ENCODE peak calls at places on chromosomes 2 and 18, in nine cellular contexts. One of them, this sample, is unnamed.

GRCh38 chr2:217393585-217394032 is 533.7 kb upstream of the TNP1 start:
- DNase-seq in head of caudate nucleus: no peak
- DNase-seq in glutamatergic neuron: no peak
- DNase-seq in heart right ventricle: peak
- DNase-seq in iris pigment epithelial cell: peak
- DNase-seq in brain microvascular endothelial cell: no peak
- DNase-seq in lung microvascular endothelial cell: no peak
- DNase-seq in NB4: no peak
- DNase-seq in PC-3: peak
- DNase-seq in this sample: no peak

GRCh38 chr2:21251216-21251971 is 127.6 kb downstream of the TDRD15 start:
- DNase-seq in head of caudate nucleus: no peak
- DNase-seq in glutamatergic neuron: no peak
- DNase-seq in heart right ventricle: no peak
- DNase-seq in iris pigment epithelial cell: no peak
- DNase-seq in brain microvascular endothelial cell: no peak
- DNase-seq in lung microvascular endothelial cell: no peak
- DNase-seq in NB4: no peak
- DNase-seq in PC-3: no peak
- DNase-seq in this sample: no peak

GRCh38 chr2:160695402-160696060 is 201.9 kb upstream of the RBMS1 start:
- DNase-seq in head of caudate nucleus: no peak
- DNase-seq in glutamatergic neuron: no peak
- DNase-seq in heart right ventricle: no peak
- DNase-seq in iris pigment epithelial cell: peak
- DNase-seq in brain microvascular endothelial cell: no peak
- DNase-seq in lung microvascular endothelial cell: no peak
- DNase-seq in NB4: no peak
- DNase-seq in PC-3: peak
- DNase-seq in this sample: no peak

GRCh38 chr18:25533088-25533676 is 181.2 kb upstream of the ZNF521 start:
- DNase-seq in head of caudate nucleus: no peak
- DNase-seq in glutamatergic neuron: no peak
- DNase-seq in heart right ventricle: no peak
- DNase-seq in iris pigment epithelial cell: no peak
- DNase-seq in brain microvascular endothelial cell: no peak
- DNase-seq in lung microvascular endothelial cell: no peak
- DNase-seq in NB4: no peak
- DNase-seq in PC-3: no peak
- DNase-seq in this sample: no peak

GRCh38 chr2:98503481-98504096 is 58.9 kb downstream of the INPP4A start:
- DNase-seq in head of caudate nucleus: no peak
- DNase-seq in glutamatergic neuron: no peak
- DNase-seq in heart right ventricle: no peak
- DNase-seq in iris pigment epithelial cell: no peak
- DNase-seq in brain microvascular endothelial cell: no peak
- DNase-seq in lung microvascular endothelial cell: no peak
- DNase-seq in NB4: no peak
- DNase-seq in PC-3: no peak
- DNase-seq in this sample: no peak

GRCh38 chr2:68767031-68767961 is 32.7 kb downstream of the ARHGAP25 start:
- DNase-seq in head of caudate nucleus: no peak
- DNase-seq in glutamatergic neuron: no peak
- DNase-seq in heart right ventricle: no peak
- DNase-seq in iris pigment epithelial cell: no peak
- DNase-seq in brain microvascular endothelial cell: no peak
- DNase-seq in lung microvascular endothelial cell: no peak
- DNase-seq in NB4: peak
- DNase-seq in PC-3: no peak
- DNase-seq in this sample: no peak

GRCh38 chr2:181466661-181467576 is 9.7 kb downstream of the ITGA4 start:
- DNase-seq in head of caudate nucleus: peak
- DNase-seq in glutamatergic neuron: peak
- DNase-seq in heart right ventricle: peak
- DNase-seq in iris pigment epithelial cell: peak
- DNase-seq in brain microvascular endothelial cell: peak
- DNase-seq in lung microvascular endothelial cell: peak
- DNase-seq in NB4: peak
- DNase-seq in PC-3: peak
- DNase-seq in this sample: peak

GRCh38 chr2:58025150-58025933 is 21.3 kb upstream of the VRK2 start:
- DNase-seq in head of caudate nucleus: no peak
- DNase-seq in glutamatergic neuron: no peak
- DNase-seq in heart right ventricle: no peak
- DNase-seq in iris pigment epithelial cell: no peak
- DNase-seq in brain microvascular endothelial cell: no peak
- DNase-seq in lung microvascular endothelial cell: no peak
- DNase-seq in NB4: no peak
- DNase-seq in PC-3: no peak
- DNase-seq in this sample: no peak

GRCh38 chr2:230669386-230669935 is 43.2 kb upstream of the CAB39 start:
- DNase-seq in head of caudate nucleus: no peak
- DNase-seq in glutamatergic neuron: peak
- DNase-seq in heart right ventricle: no peak
- DNase-seq in iris pigment epithelial cell: peak
- DNase-seq in brain microvascular endothelial cell: no peak
- DNase-seq in lung microvascular endothelial cell: no peak
- DNase-seq in NB4: peak
- DNase-seq in PC-3: no peak
- DNase-seq in this sample: no peak